ENCODE peak calls at places on chromosomes 13 and 19, in nine cellular contexts. W is mammary epithelial cell, S is left ventricle myocardium inferior, P is NB4, K is GM12865, U is BE2C, A is AG04450, L is AG10803, Q is ascending aorta. D is an unnamed sample.

GRCh38 chr13:113999618-113999910 is 25.7 kb upstream of the C13orf46 start:
- DNase-seq in Q (no peak), A (no peak), S (no peak), K (no peak), L (no peak), P (no peak), U (no peak), W (no peak), D (no peak)

GRCh38 chr19:45814851-45815481 is at the start of gene RSPH6A:
- DNase-seq in K (no peak), P (peak), W (no peak), U (peak), L (no peak), S (no peak), Q (no peak), A (no peak), D (no peak)

GRCh38 chr19:13956365-13956744 is 4.0 kb downstream of the DCAF15 start:
- DNase-seq in P (no peak), A (no peak), K (no peak), L (no peak), W (no peak), S (no peak), U (no peak), Q (no peak), D (no peak)

GRCh38 chr13:81917829-81918228 is 1576.9 kb upstream of the SPRY2 start:
- DNase-seq in S (no peak), L (no peak), P (no peak), U (no peak), A (no peak), W (no peak), K (no peak), Q (no peak), D (no peak)

GRCh38 chr19:46613525-46613924 is 11.4 kb downstream of the PTGIR start:
- DNase-seq in A (no peak), P (no peak), L (no peak), K (no peak), U (no peak), W (no peak), Q (no peak), S (peak), D (no peak)

GRCh38 chr19:10353793-10354391 is 14.5 kb upstream of the ICAM3 start:
- DNase-seq in Q (no peak), L (no peak), S (peak), U (peak), W (no peak), P (peak), K (peak), A (no peak), D (no peak)

GRCh38 chr13:28819748-28820098 is 416 bp upstream of the MTUS2 start:
- DNase-seq in L (peak), P (peak), U (peak), Q (no peak), A (no peak), W (no peak), K (peak), S (peak), D (no peak)

GRCh38 chr13:25153736-25154135 is 18.4 kb downstream of the AMER2 start:
- DNase-seq in Q (no peak), S (no peak), L (no peak), P (no peak), W (no peak), K (no peak), U (no peak), A (no peak), D (no peak)

GRCh38 chr13:89567025-89567424 is 1780.5 kb upstream of the MIR17HG start:
- DNase-seq in A (no peak), P (no peak), Q (no peak), L (no peak), K (no peak), S (no peak), U (no peak), W (no peak), D (no peak)

GRCh38 chr13:31476753-31477152 is 262.6 kb upstream of the RXFP2 start:
- DNase-seq in P (no peak), K (no peak), Q (no peak), W (no peak), S (no peak), U (no peak), A (no peak), L (no peak), D (no peak)

GRCh38 chr19:16364231-16364865 is 39.7 kb downstream of the KLF2 start:
- DNase-seq in L (no peak), A (no peak), K (no peak), W (no peak), P (no peak), S (no peak), U (no peak), Q (no peak), D (no peak)

GRCh38 chr13:50128406-50129048 is 113.3 kb downstream of the KCNRG start:
- DNase-seq in W (no peak), A (no peak), Q (no peak), U (no peak), S (no peak), P (no peak), L (no peak), K (peak), D (no peak)
- TF ChIP-seq CTCF in W (no peak), A (no peak), Q (no peak), U (no peak), S (no peak), P (no peak), L (no peak), K (no peak), D (no peak)

DNA sequence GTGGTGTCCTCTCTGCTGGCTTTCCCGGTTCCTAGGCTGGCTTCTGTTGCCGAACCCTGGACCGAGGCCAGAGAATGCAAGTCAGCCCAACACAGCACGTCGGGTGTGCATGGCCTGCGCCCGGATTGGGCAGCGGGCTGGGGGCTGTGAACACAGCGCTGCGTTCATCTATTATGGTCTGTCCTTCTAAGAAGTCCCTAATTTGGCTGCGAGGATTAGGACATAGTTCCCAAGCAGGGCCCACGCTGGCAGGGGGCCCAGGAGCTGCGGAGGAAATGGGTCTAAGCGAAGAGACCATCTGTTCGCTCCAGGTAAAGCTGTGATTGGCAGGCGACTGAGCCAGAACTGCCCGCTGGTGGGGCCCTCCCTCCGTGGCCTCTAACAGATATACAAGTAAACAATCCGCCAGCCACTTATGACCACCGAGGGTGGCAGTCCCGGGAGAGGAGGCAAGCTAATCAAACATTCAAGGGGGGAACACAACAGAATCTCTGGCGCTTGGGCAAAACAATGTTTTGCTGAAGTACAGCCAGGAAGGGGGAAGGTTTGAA is 6.0 kb downstream of the SYCE2 start:
- DNase-seq in P (no peak), K (no peak), S (peak), Q (no peak), A (peak), U (peak), W (no peak), L (peak), D (peak)
- H3K4me3 ChIP-seq in P (peak), K (no peak), S (peak), Q (peak), A (no peak), U (peak), W (no peak), L (no peak), D (peak)

GRCh38 chr13:102197193-102197592 is 204.7 kb downstream of the FGF14 start:
- DNase-seq in A (no peak), W (peak), Q (no peak), U (peak), S (no peak), L (no peak), K (peak), P (peak), D (no peak)
- TF ChIP-seq CTCF in A (peak), W (peak), Q (no peak), U (peak), S (peak), L (peak), K (peak), P (no peak), D (peak)

GRCh38 chr19:42477117-42477516 is 34.4 kb upstream of the CXCL17 start:
- DNase-seq in S (no peak), P (no peak), K (no peak), L (no peak), W (no peak), A (no peak), Q (no peak), U (no peak), D (no peak)

GRCh38 chr19:42475366-42475765 is 32.6 kb upstream of the CXCL17 start:
- DNase-seq in P (no peak), A (no peak), U (no peak), S (no peak), W (no peak), L (no peak), K (no peak), Q (no peak), D (no peak)

GRCh38 chr19:42478765-42479307 is 36.1 kb upstream of the CXCL17 start:
- DNase-seq in Q (no peak), A (no peak), K (no peak), U (no peak), W (no peak), L (no peak), S (no peak), P (no peak), D (no peak)

GRCh38 chr19:42479736-42480135 is 37.0 kb upstream of the CXCL17 start:
- DNase-seq in P (no peak), L (no peak), U (no peak), S (no peak), A (no peak), Q (no peak), W (no peak), K (no peak), D (no peak)

GRCh38 chr19:42477933-42478332 is 35.2 kb upstream of the CXCL17 start:
- DNase-seq in S (no peak), L (no peak), K (no peak), W (no peak), U (no peak), A (no peak), P (no peak), Q (no peak), D (no peak)
- H3K4me3 ChIP-seq in S (no peak), L (no peak), K (no peak), W (no peak), U (no peak), A (no peak), P (no peak), Q (no peak), D (no peak)

DNA sequence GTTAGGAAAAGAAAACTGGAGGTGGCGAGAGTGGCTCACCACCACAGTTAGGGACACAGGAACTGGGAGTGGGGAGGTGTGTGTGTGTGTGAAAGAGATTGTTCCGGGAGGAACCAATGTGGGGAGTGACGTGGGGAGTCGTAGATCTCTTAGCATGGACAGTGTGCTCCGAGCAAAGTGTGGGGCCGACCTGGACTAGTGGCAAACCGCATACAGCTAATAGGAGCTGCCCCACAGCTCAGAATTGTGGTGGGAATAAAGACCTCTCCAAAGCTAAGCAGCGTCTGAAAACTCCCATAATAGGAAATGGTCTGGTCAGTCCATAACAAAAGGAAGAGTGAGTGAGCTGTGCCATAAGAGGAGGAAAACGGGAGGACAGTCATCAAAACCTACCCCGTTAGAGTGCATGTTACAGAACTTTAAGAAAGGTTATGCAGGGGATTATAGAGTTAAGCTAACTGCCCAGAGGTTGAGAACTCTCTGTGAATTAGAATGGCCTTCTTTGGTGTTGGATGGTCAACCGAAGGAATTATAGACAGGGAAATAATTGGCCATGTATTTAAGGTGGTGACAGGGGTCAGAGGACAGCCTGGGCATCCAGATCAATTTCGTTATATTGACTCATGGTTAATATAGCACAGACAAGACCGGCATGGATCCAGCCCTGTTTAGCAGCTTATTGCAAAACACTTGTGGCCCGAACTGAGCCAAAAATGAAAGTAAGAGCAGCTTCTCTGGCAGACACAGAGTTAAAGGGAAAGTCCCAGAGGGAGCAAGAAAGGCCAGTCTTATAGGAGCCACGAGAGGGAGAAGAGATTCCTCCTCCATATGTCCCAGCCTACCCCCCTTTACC is 8.9 kb upstream of the SLC15A1 start:
- DNase-seq in S (no peak), P (peak), Q (no peak), W (peak), L (peak), U (no peak), K (peak), A (peak), D (no peak)
- TF ChIP-seq CTCF in S (no peak), P (no peak), Q (no peak), W (no peak), L (peak), U (no peak), K (no peak), A (peak), D (no peak)

DNA sequence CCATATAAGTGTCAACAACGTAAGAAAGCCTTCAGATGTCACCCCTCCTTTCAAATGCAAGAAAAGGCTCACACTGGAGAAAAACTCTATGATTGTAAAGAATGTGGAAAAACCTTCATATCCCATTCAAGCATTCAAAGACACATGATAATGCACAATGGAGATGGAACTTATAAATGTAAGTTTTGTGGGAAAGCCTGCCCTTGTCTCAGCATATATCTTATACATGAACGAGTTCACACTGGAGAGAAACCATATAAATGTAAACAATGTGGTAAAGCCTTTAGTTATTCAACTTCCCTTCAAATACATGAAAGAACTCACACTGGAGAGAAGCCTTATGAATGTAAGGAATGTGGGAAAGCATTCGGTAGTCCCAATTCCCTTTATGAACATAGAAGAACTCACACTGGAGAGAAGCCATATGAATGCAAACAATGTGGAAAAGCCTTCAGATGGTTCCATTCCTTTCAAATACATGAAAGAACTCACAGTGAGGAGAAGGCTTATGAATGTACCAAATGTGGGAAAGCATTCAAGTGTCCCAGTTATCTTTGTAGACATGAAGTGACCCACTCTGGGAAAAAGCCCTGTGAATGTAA is 11.1 kb downstream of the ZNF844 start:
- DNase-seq in L (no peak), S (no peak), U (no peak), W (no peak), P (no peak), A (no peak), Q (no peak), K (no peak), D (no peak)
- H3K4me3 ChIP-seq in L (no peak), S (no peak), U (no peak), W (no peak), P (no peak), A (no peak), Q (peak), K (no peak), D (no peak)

GRCh38 chr13:50386527-50387123 is 371.4 kb downstream of the KCNRG start:
- DNase-seq in W (no peak), Q (no peak), K (no peak), P (no peak), L (peak), A (peak), U (peak), S (peak), D (no peak)

GRCh38 chr13:50389726-50390125 is 374.5 kb downstream of the KCNRG start:
- DNase-seq in S (no peak), P (no peak), A (no peak), Q (no peak), W (no peak), U (no peak), L (no peak), K (no peak), D (no peak)

GRCh38 chr13:50388481-50388880 is 373.2 kb downstream of the KCNRG start:
- DNase-seq in W (no peak), U (no peak), S (no peak), Q (no peak), P (no peak), A (no peak), K (no peak), L (no peak), D (no peak)

GRCh38 chr13:50384724-50385123 is 369.5 kb downstream of the KCNRG start:
- DNase-seq in U (no peak), Q (no peak), L (no peak), W (no peak), S (no peak), P (no peak), K (no peak), A (no peak), D (no peak)

DNA sequence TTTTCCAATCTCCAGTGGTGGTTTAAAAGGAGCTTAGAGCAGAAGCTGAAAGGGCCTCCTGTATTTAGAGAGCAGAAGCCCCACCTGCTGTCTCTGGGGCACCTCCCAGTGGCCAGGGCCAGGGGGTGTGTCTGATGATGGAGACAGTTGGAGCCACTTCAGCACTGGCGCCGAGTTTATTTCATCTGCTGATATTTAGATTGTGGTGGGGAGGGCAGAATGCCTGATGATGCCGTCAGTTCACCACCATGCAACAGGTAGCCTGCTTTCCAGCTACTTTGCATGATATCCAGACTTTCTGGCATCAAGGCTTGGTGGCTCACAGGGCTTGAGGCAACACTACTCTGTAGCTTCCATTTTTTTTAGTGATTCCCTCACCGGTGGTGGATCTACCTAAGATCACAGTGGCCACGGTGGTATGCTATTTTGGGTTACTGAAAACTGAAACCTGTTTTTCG is 371.9 kb downstream of the KCNRG start:
- DNase-seq in Q (peak), W (no peak), K (peak), P (peak), A (no peak), L (peak), S (peak), U (peak), D (no peak)
- TF ChIP-seq CTCF in Q (peak), W (peak), K (peak), P (peak), A (peak), L (peak), S (peak), U (peak), D (peak)

DNA sequence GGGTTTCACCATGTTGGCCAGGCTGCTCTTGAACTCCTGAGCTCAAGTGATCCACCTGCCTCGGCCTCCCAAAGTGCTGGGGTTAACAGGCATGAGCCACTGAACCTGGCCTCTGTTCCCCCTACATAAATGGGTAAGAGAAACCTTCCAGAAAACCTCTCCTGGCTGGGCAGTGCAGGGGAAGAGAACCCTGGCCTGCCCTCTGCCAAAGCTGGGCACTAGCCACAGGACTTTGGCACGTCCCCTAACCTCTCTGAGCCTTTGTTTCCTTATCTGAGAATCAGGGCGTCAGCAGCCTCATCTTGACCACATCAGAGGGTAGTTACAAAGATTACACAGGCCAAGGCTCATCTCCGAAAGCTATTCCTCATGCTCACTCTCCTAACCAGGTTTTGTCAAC is 2.2 kb downstream of the SBSN start:
- DNase-seq in A (no peak), Q (no peak), P (no peak), S (no peak), U (no peak), W (no peak), K (no peak), L (no peak), D (no peak)
- H3K4me3 ChIP-seq in A (no peak), Q (no peak), P (no peak), S (no peak), U (no peak), W (no peak), K (no peak), L (no peak), D (no peak)

D was measured in retinal pigment epithelial cell.